ENCODE peak calls at places on chromosomes 3 and 15, in four cellular contexts. One of them, this sample, is unnamed.
A peak's percentile ranks its signal among the peaks of the same experiment; 100 is the strongest.

GRCh38 chr3:87855626-87856025 is 203.2 kb downstream of the CGGBP1 start:
- DNase-seq in heart right ventricle: no peak
- DNase-seq in lower lobe of right lung: no peak
- DNase-seq in tibial artery: no peak
- DNase-seq in this sample: no peak

GRCh38 chr3:143433787-143434378 is 314.3 kb downstream of the CHST2 start:
- DNase-seq in heart right ventricle: no peak
- DNase-seq in lower lobe of right lung: no peak
- DNase-seq in tibial artery: no peak
- DNase-seq in this sample: no peak

GRCh38 chr15:83206387-83206970 is 1.1 kb downstream of the HDGFL3 start:
- DNase-seq in heart right ventricle: peak; percentile 12
- DNase-seq in lower lobe of right lung: no peak
- DNase-seq in tibial artery: no peak
- DNase-seq in this sample: no peak

GRCh38 chr3:51106242-51106876 is 278.7 kb upstream of the MANF start:
- DNase-seq in heart right ventricle: no peak
- DNase-seq in lower lobe of right lung: no peak
- DNase-seq in tibial artery: no peak
- DNase-seq in this sample: no peak

GRCh38 chr3:116474356-116475200 is 29.3 kb upstream of the LSAMP start:
- DNase-seq in heart right ventricle: no peak
- DNase-seq in lower lobe of right lung: no peak
- DNase-seq in tibial artery: no peak
- DNase-seq in this sample: no peak

GRCh38 chr3:9405756-9406155 is 8.3 kb downstream of the SETD5 start:
- DNase-seq in heart right ventricle: no peak
- DNase-seq in lower lobe of right lung: no peak
- DNase-seq in tibial artery: no peak
- DNase-seq in this sample: no peak

GRCh38 chr3:56801151-56801596 is 575 bp downstream of the ARHGEF3 start:
- DNase-seq in heart right ventricle: no peak
- DNase-seq in lower lobe of right lung: no peak
- DNase-seq in tibial artery: no peak
- DNase-seq in this sample: no peak

GRCh38 chr15:95368211-95368610 is 962.3 kb upstream of the NR2F2 start:
- DNase-seq in heart right ventricle: peak; percentile 11
- DNase-seq in lower lobe of right lung: no peak
- DNase-seq in tibial artery: no peak
- DNase-seq in this sample: no peak

GRCh38 chr3:142027713-142028112 is 121.6 kb downstream of the TFDP2 start:
- DNase-seq in heart right ventricle: no peak
- DNase-seq in lower lobe of right lung: no peak
- DNase-seq in tibial artery: no peak
- DNase-seq in this sample: no peak

GRCh38 chr3:154584041-154584440 is 154.1 kb upstream of the GPR149 start:
- DNase-seq in heart right ventricle: no peak
- DNase-seq in lower lobe of right lung: no peak
- DNase-seq in tibial artery: no peak
- DNase-seq in this sample: no peak

GRCh38 chr3:197466586-197467399 is 89.0 kb downstream of the BDH1 start:
- DNase-seq in heart right ventricle: no peak
- DNase-seq in lower lobe of right lung: no peak
- DNase-seq in tibial artery: no peak
- DNase-seq in this sample: no peak

GRCh38 chr15:57398336-57398735 is 22.0 kb downstream of the CGNL1 start:
- DNase-seq in heart right ventricle: no peak
- DNase-seq in lower lobe of right lung: no peak
- DNase-seq in tibial artery: no peak
- DNase-seq in this sample: no peak

GRCh38 chr3:15795563-15796308 is 2.0 kb downstream of the ANKRD28 start:
- DNase-seq in heart right ventricle: no peak
- DNase-seq in lower lobe of right lung: no peak
- DNase-seq in tibial artery: no peak
- DNase-seq in this sample: no peak

GRCh38 chr3:187102073-187102634 is 37.1 kb downstream of the RPL39L start:
- DNase-seq in heart right ventricle: no peak
- DNase-seq in lower lobe of right lung: no peak
- DNase-seq in tibial artery: no peak
- DNase-seq in this sample: no peak

GRCh38 chr3:53036063-53036619 is 9.7 kb downstream of the SFMBT1 start:
- DNase-seq in heart right ventricle: no peak
- DNase-seq in lower lobe of right lung: no peak
- DNase-seq in tibial artery: no peak
- DNase-seq in this sample: no peak

GRCh38 chr15:36373549-36373948 is 205.9 kb upstream of the CDIN1 start:
- DNase-seq in heart right ventricle: no peak
- DNase-seq in lower lobe of right lung: no peak
- DNase-seq in tibial artery: no peak
- DNase-seq in this sample: no peak

GRCh38 chr15:42549782-42550392 is 1.2 kb downstream of the HAUS2 start:
- DNase-seq in heart right ventricle: no peak
- DNase-seq in lower lobe of right lung: no peak
- DNase-seq in tibial artery: no peak
- DNase-seq in this sample: no peak

GRCh38 chr15:60835000-60835399 is 356.1 kb upstream of the ICE2 start:
- DNase-seq in heart right ventricle: no peak
- DNase-seq in lower lobe of right lung: no peak
- DNase-seq in tibial artery: no peak
- DNase-seq in this sample: no peak

GRCh38 chr3:17009831-17010230 is 125.1 kb downstream of the PLCL2 start:
- DNase-seq in heart right ventricle: no peak
- DNase-seq in lower lobe of right lung: no peak
- DNase-seq in tibial artery: no peak
- DNase-seq in this sample: no peak

GRCh38 chr3:48845170-48845569 is 2.5 kb downstream of the PRKAR2A start:
- DNase-seq in heart right ventricle: no peak
- DNase-seq in lower lobe of right lung: no peak
- DNase-seq in tibial artery: no peak
- DNase-seq in this sample: no peak

GRCh38 chr3:195240171-195240701 is 30.7 kb downstream of the XXYLT1 start:
- DNase-seq in heart right ventricle: peak; percentile 53
- DNase-seq in lower lobe of right lung: peak; percentile 44
- DNase-seq in tibial artery: peak; percentile 42
- DNase-seq in this sample: no peak

GRCh38 chr3:9251055-9251786 is 1.8 kb upstream of the SRGAP3 start:
- DNase-seq in heart right ventricle: peak; percentile 77
- DNase-seq in lower lobe of right lung: no peak
- DNase-seq in tibial artery: no peak
- DNase-seq in this sample: peak; percentile 68

GRCh38 chr15:64845183-64845611 is 3.5 kb downstream of the PLEKHO2 start:
- DNase-seq in heart right ventricle: peak; percentile 46
- DNase-seq in lower lobe of right lung: no peak
- DNase-seq in tibial artery: peak; percentile 67
- DNase-seq in this sample: peak; percentile 68

GRCh38 chr3:181700168-181701087 is 11.3 kb upstream of the SOX2 start:
- DNase-seq in heart right ventricle: peak; percentile 65
- DNase-seq in lower lobe of right lung: no peak
- DNase-seq in tibial artery: no peak
- DNase-seq in this sample: peak; percentile 41

GRCh38 chr15:28927043-28927442 is 41.3 kb downstream of the APBA2 start:
- DNase-seq in heart right ventricle: no peak
- DNase-seq in lower lobe of right lung: no peak
- DNase-seq in tibial artery: no peak
- DNase-seq in this sample: no peak

GRCh38 chr15:99098991-99099390 is 5.9 kb upstream of the SYNM start:
- DNase-seq in heart right ventricle: no peak
- DNase-seq in lower lobe of right lung: no peak
- DNase-seq in tibial artery: no peak
- DNase-seq in this sample: no peak

GRCh38 chr3:112605285-112605684 is 35.7 kb downstream of the CCDC80 start:
- DNase-seq in heart right ventricle: peak; percentile 8
- DNase-seq in lower lobe of right lung: no peak
- DNase-seq in tibial artery: no peak
- DNase-seq in this sample: no peak

GRCh38 chr15:80906159-80906775 is 83.4 kb downstream of the MESD start:
- DNase-seq in heart right ventricle: no peak
- DNase-seq in lower lobe of right lung: no peak
- DNase-seq in tibial artery: no peak
- DNase-seq in this sample: no peak

GRCh38 chr3:82462977-82463376 is 701.5 kb upstream of the GBE1 start:
- DNase-seq in heart right ventricle: no peak
- DNase-seq in lower lobe of right lung: no peak
- DNase-seq in tibial artery: no peak
- DNase-seq in this sample: no peak

GRCh38 chr3:177693596-177693995 is 496.3 kb upstream of the TBL1XR1 start:
- DNase-seq in heart right ventricle: no peak
- DNase-seq in lower lobe of right lung: no peak
- DNase-seq in tibial artery: no peak
- DNase-seq in this sample: no peak

GRCh38 chr3:14137445-14137844 is 12.6 kb downstream of the TMEM43 start:
- DNase-seq in heart right ventricle: no peak
- DNase-seq in lower lobe of right lung: no peak
- DNase-seq in tibial artery: no peak
- DNase-seq in this sample: no peak
- H3K27ac ChIP-seq in heart right ventricle: peak overlapping the region; percentile 31
- H3K27ac ChIP-seq in lower lobe of right lung: no peak overlapping the region
- H3K27ac ChIP-seq in tibial artery: peak overlapping the region; percentile 88
- H3K27ac ChIP-seq in this sample: peak overlapping the region; percentile 18

GRCh38 chr15:31344824-31345605 is 18.4 kb downstream of the KLF13 start:
- DNase-seq in heart right ventricle: peak; percentile 69
- DNase-seq in lower lobe of right lung: peak; percentile 71
- DNase-seq in tibial artery: no peak
- DNase-seq in this sample: peak; percentile 74

GRCh38 chr15:31345606-31346366 is 19.2 kb downstream of the KLF13 start:
- DNase-seq in heart right ventricle: no peak
- DNase-seq in lower lobe of right lung: no peak
- DNase-seq in tibial artery: no peak
- DNase-seq in this sample: no peak

GRCh38 chr15:31347981-31348803 is 21.6 kb downstream of the KLF13 start:
- DNase-seq in heart right ventricle: no peak
- DNase-seq in lower lobe of right lung: no peak
- DNase-seq in tibial artery: no peak
- DNase-seq in this sample: no peak

GRCh38 chr15:31347067-31347975 is 20.7 kb downstream of the KLF13 start:
- DNase-seq in heart right ventricle: no peak
- DNase-seq in lower lobe of right lung: peak; percentile 49
- DNase-seq in tibial artery: no peak
- DNase-seq in this sample: no peak

DNA sequence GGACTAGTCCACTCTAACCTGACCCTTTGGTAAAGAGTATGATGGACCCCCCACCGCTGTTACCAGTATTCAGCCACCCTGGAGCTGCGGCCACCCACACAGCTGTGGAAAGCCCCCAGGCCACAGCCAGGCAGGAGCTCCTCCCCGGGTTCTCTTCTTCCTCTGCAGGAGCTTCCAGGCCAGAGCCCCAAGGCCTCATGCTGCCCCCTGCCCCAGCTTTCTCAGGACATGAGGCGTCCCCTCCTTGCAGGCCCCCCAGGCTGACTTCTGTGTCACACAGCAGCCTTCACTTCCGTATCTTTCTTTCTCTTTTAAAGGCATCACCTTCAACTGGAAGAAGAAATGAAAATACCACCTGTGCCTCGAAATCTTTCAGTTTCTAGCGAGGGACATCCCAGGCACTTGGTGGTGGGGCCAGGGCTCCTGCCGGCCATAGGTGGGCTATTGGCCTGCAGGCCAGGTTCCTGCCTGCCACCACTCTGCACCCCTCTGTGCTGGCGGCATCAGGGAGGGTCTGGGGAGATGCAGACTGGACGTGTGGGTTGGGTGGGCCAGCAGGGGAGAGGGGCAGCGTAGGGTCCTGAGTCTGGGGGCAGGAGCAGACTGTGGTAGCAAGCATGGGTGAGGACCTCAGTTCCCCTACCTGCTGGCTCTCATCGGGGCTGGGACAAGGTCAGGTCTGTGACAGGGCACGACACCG is 19.9 kb downstream of the KLF13 start:
- DNase-seq in heart right ventricle: no peak
- DNase-seq in lower lobe of right lung: peak; percentile 36
- DNase-seq in tibial artery: no peak
- DNase-seq in this sample: no peak
- H3K27ac ChIP-seq in heart right ventricle: peak overlapping the region; percentile 83
- H3K27ac ChIP-seq in lower lobe of right lung: peak overlapping the region; percentile 88
- H3K27ac ChIP-seq in tibial artery: no peak overlapping the region
- H3K27ac ChIP-seq in this sample: no peak overlapping the region

GRCh38 chr15:77181305-77182074 is 110.6 kb upstream of the TSPAN3 start:
- DNase-seq in heart right ventricle: no peak
- DNase-seq in lower lobe of right lung: no peak
- DNase-seq in tibial artery: no peak
- DNase-seq in this sample: no peak

GRCh38 chr15:77180757-77181156 is 109.8 kb upstream of the TSPAN3 start:
- DNase-seq in heart right ventricle: no peak
- DNase-seq in lower lobe of right lung: no peak
- DNase-seq in tibial artery: no peak
- DNase-seq in this sample: no peak

GRCh38 chr15:77178421-77178820 is 107.5 kb upstream of the TSPAN3 start:
- DNase-seq in heart right ventricle: no peak
- DNase-seq in lower lobe of right lung: no peak
- DNase-seq in tibial artery: no peak
- DNase-seq in this sample: no peak

GRCh38 chr15:77179541-77179998 is 108.7 kb upstream of the TSPAN3 start:
- DNase-seq in heart right ventricle: no peak
- DNase-seq in lower lobe of right lung: no peak
- DNase-seq in tibial artery: no peak
- DNase-seq in this sample: no peak

GRCh38 chr15:77180270-77180669 is 109.4 kb upstream of the TSPAN3 start:
- DNase-seq in heart right ventricle: no peak
- DNase-seq in lower lobe of right lung: no peak
- DNase-seq in tibial artery: no peak
- DNase-seq in this sample: no peak
- H3K27ac ChIP-seq in heart right ventricle: peak overlapping the region; percentile 76
- H3K27ac ChIP-seq in lower lobe of right lung: no peak overlapping the region
- H3K27ac ChIP-seq in tibial artery: no peak overlapping the region
- H3K27ac ChIP-seq in this sample: no peak overlapping the region

DNA sequence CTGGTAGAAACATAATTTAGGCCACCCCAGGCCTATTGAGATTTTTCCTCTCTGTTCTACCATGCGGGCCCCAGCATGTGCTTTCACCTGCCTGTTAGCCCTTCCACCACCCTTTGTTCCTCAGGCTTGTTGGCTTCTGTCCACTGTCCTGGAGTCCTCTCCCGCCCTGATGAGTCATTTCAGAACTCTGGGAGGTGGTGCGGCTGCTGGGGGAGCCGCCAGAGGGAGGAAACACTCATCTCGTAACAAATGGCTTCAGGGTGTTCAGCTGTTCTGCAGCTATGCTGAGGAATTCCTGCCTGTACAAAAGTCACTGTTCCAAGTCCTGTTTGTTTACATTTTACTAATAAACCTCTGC is 36.3 kb downstream of the LRTM1 start:
- DNase-seq in heart right ventricle: peak; percentile 83
- DNase-seq in lower lobe of right lung: peak; percentile 73
- DNase-seq in tibial artery: peak; percentile 82
- DNase-seq in this sample: peak; percentile 77
- H3K27ac ChIP-seq in heart right ventricle: peak overlapping the region; percentile 26
- H3K27ac ChIP-seq in lower lobe of right lung: peak overlapping the region; percentile 72
- H3K27ac ChIP-seq in tibial artery: no peak overlapping the region
- H3K27ac ChIP-seq in this sample: peak overlapping the region; percentile 64

GRCh38 chr3:46942481-46943236 is 33.9 kb downstream of the CCDC12 start:
- DNase-seq in heart right ventricle: no peak
- DNase-seq in lower lobe of right lung: peak; percentile 24
- DNase-seq in tibial artery: no peak
- DNase-seq in this sample: no peak
- H3K27ac ChIP-seq in heart right ventricle: peak overlapping the region; percentile 77
- H3K27ac ChIP-seq in lower lobe of right lung: peak overlapping the region; percentile 72
- H3K27ac ChIP-seq in tibial artery: no peak overlapping the region
- H3K27ac ChIP-seq in this sample: peak overlapping the region; percentile 82